ENCODE peak calls at places on chromosomes 5 and 9, in eight cellular contexts. K is GM23338, G is fibroblast of mammary gland, N is cardiac fibroblast, Y is RWPE1, F is colonic mucosa, A is NB4, J is GM13976. R is an unnamed sample.

GRCh38 chr5:138696501-138696900 is 56.7 kb upstream of the CTNNA1 start:
- DNase-seq in K (no peak), G (peak; percentile 36), N (peak; percentile 78), Y (peak; percentile 70), F (no peak), A (no peak), J (no peak), R (peak; percentile 33)

GRCh38 chr9:78314953-78315870 is 18.3 kb downstream of the PSAT1 start:
- DNase-seq in K (no peak), G (peak; percentile 33), N (peak; percentile 63), Y (no peak), F (no peak), A (no peak), J (no peak), R (peak; percentile 96)

GRCh38 chr9:113950195-113951031 is 74.3 kb downstream of the ZNF618 start:
- DNase-seq in K (no peak), G (no peak), N (no peak), Y (no peak), F (peak; percentile 8), A (no peak), J (no peak), R (no peak)

GRCh38 chr9:93301291-93301811 is 117.4 kb downstream of the WNK2 start:
- DNase-seq in K (no peak), G (no peak), N (no peak), Y (no peak), F (peak; percentile 18), A (no peak), J (peak; percentile 23), R (no peak)

GRCh38 chr5:66738136-66738535 is 141.9 kb downstream of the MAST4 start:
- DNase-seq in K (no peak), G (no peak), N (no peak), Y (no peak), F (peak; percentile 26), A (no peak), J (no peak), R (no peak)

GRCh38 chr5:32017638-32018429 is 156.3 kb downstream of the GOLPH3 start:
- DNase-seq in K (no peak), G (peak; percentile 87), N (peak; percentile 83), Y (no peak), F (no peak), A (no peak), J (no peak), R (peak; percentile 45)

GRCh38 chr9:116816484-116816883 is 129.4 kb downstream of the TRIM32 start:
- DNase-seq in K (no peak), G (no peak), N (no peak), Y (no peak), F (no peak), A (no peak), J (no peak), R (no peak)

GRCh38 chr5:138853132-138853531 is 22.0 kb downstream of the LRRTM2 start:
- DNase-seq in K (no peak), G (no peak), N (no peak), Y (no peak), F (no peak), A (no peak), J (no peak), R (no peak)

GRCh38 chr5:107383414-107383813 is 287.3 kb downstream of the EFNA5 start:
- DNase-seq in K (no peak), G (no peak), N (no peak), Y (peak; percentile 70), F (no peak), A (no peak), J (no peak), R (peak; percentile 46)

GRCh38 chr9:123482295-123482970 is 126.4 kb downstream of the CRB2 start:
- DNase-seq in K (peak; percentile 64), G (no peak), N (no peak), Y (no peak), F (peak; percentile 47), A (no peak), J (no peak), R (no peak)

GRCh38 chr5:43123887-43124286 is 3.2 kb downstream of the ZNF131 start:
- DNase-seq in K (no peak), G (no peak), N (no peak), Y (no peak), F (no peak), A (peak; percentile 22), J (no peak), R (no peak)

GRCh38 chr5:43120720-43121564 is at the start of gene ZNF131:
- DNase-seq in K (peak; percentile 97), G (peak; percentile 95), N (peak; percentile 98), Y (peak; percentile 96), F (peak; percentile 97), A (peak; percentile 99), J (peak; percentile 96), R (peak; percentile 96)

GRCh38 chr5:43117092-43117491 is 3.6 kb upstream of the ZNF131 start:
- DNase-seq in K (no peak), G (no peak), N (no peak), Y (no peak), F (no peak), A (no peak), J (no peak), R (no peak)

GRCh38 chr5:43115968-43116367 is 4.7 kb upstream of the ZNF131 start:
- DNase-seq in K (no peak), G (no peak), N (no peak), Y (no peak), F (no peak), A (no peak), J (no peak), R (no peak)

DNA sequence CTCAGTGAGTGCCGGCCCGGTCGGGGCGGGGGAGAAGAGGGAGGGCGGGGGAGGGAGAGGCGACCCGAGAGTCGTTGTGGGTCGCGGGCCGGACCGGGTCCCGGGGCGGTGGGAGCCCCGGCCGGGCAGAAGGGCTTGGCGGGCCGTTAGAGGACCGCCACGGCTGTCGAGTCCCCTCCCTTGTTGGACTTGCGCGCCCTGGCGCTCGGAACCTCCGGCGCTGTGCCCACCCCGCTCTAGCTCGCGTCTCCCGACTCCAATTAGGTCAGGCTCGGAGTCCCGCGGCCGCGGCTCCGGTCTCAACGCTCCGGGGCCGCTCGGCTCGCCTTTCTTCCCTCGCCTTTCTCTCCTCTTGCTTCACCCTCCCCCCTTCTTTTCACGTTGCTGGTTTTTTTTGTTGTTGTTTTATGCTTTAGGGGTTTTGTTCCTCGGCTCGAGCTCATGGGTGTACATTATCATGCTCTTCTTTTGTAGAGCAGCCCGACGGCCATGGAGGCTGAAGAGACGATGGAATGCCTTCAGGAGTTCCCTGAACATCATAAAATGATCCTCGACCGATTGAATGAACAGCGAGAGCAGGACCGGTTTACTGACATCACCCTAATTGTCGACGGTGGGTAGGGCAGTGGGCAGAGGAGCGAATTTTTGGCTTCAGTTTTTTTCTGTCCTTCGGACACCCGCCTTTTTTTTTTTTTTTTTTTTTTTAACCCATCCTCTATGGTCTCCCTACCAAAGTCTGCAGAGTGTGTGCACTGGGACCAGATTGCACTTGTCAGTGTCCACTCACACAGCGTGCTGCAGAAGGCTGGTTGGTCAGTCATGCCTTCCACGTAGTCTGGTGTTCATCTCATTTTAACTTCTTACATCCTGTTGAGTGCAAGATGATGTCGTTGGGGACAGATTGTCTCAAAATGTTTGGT is 1.1 kb downstream of the ZNF131 start:
- DNase-seq in K (peak; percentile 65), G (peak; percentile 76), N (peak; percentile 55), Y (peak; percentile 35), F (peak; percentile 41), A (peak; percentile 60), J (peak; percentile 41), R (peak; percentile 56)
- TF ChIP-seq CTCF in K (no peak), G (no peak), N (no peak), Y (no peak), F (no peak), A (no peak), J (no peak), R (no peak)

DNA sequence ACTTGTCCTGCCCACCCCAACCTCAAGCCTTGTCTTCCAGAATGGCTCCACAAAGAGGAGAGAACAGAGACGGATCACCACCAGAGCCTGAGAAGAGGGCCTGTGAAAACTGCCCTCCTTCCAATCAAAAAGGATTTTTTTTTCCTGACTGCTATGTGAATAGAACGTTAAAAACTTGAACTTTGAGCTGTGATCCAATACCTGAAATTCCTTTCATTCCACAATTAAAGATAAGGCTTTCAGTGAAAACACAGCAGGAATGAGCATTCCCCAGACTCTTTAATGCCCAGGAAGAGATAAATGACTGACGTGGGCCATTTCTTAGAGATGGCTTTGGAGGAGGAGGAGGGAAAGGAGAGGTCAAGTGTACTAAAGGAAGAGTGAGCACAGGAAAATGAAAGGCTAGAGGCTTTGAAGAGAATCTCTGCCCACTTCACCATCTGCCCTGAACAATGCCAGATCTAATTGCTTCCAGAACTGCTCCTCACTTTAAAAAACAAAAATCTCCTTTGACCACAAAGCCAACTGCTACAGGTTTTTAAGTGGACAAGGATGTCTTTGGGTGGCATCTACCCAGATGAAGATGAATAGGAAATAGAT is 177.9 kb upstream of the MAP3K1 start:
- DNase-seq in K (peak; percentile 59), G (no peak), N (peak; percentile 51), Y (no peak), F (no peak), A (no peak), J (no peak), R (no peak)
- TF ChIP-seq CTCF in K (no peak), G (no peak), N (no peak), Y (no peak), F (no peak), A (no peak), J (no peak), R (no peak)

DNA sequence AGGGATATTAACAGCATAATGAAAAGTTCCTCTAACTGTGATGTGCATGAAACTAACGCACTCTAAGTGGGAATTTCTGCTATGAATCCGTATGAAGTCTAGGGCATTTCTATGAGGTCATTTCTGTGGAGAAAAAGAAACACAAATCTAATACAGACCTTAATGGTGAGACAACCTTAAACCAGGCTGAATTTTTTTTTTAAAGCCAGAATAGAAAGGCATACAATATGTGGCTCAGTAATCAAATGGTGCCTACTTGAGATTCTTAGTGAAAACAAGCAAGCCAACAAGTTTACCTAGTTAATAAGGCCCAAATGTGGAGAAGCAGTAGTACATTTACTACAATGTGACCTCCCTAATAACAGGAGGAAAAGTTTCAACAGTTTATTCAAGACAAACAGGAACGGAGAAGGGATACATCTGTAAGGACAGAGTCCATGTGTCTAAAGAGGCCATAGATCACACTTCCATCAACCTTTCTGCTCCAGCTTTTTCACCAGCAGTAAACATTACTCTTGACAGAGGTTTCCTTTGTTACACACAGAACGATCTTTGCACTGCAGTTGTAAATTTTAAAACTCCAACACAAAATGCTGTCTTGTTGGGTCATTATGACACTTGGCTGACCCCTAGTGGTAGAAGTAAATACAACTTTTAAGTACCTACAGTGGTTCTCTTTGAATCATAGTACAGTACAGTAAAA is 26.2 kb downstream of the CARNMT1 start:
- DNase-seq in K (peak; percentile 90), G (peak; percentile 91), N (peak; percentile 94), Y (peak; percentile 40), F (peak; percentile 48), A (peak; percentile 79), J (peak; percentile 40), R (peak; percentile 87)
- TF ChIP-seq CTCF in K (peak; percentile 73), G (peak; percentile 75), N (peak; percentile 57), Y (peak; percentile 66), F (peak; percentile 79), A (peak; percentile 17), J (peak; percentile 47), R (peak; percentile 83)

DNA sequence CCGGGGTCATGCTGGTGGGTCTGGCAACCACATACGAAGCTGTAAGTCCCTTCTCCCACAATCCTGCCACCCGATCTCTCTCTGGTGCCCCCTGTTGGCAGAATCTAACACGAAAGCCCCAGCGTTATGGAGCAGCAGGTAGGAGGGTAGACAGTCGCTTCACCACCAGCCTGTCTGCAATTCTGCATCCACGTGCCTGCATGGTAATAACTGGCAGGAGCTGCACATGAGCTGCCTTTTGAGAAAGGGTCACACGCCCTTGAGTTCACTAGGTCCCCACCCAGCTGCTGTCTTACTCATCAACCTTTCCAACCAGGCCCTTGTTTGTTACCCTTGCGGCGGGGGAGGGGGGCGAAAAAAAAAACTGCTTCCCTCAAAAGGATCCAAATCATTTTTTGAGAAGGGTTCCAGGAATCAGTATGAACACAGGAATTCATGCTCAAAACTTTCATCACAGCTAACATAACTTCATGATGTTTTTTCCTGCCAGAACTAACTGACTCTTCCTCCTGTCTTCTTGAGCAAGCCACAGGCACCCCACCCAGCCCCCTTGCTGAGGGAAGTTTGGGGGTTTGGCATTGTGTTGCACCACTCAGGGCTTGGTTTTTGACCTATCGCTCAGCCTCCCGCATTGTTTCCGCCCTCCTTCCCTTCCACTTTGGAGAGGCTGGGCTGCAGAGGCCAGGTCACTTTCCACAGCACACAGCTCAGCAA is 19.6 kb upstream of the TMEM252 start:
- DNase-seq in K (peak; percentile 85), G (peak; percentile 70), N (peak; percentile 92), Y (no peak), F (peak; percentile 74), A (peak; percentile 88), J (peak; percentile 53), R (peak; percentile 3)
- TF ChIP-seq CTCF in K (peak; percentile 87), G (peak; percentile 40), N (peak; percentile 43), Y (no peak), F (peak; percentile 36), A (peak; percentile 46), J (peak; percentile 75), R (peak; percentile 38)

R was measured in AG10803.